ENCODE peak calls at places on chromosomes 5 and 9, in six cellular contexts. One of them, this sample, is unnamed. For H3K36me3, the result is how much of the 10 kb centered on the place peaks cover.

GRCh38 chr5:67156976-67157583 is 39.5 kb downstream of the CD180 start:
- DNase-seq in brain microvascular endothelial cell: peak
- DNase-seq in naive thymus-derived CD4-positive, alpha-beta T cell: peak
- DNase-seq in GM06990: no peak
- DNase-seq in CD8-positive, alpha-beta memory T cell: peak
- DNase-seq in cardiac muscle cell: peak
- DNase-seq in this sample: peak

GRCh38 chr5:73950441-73950873 is 324.5 kb downstream of the ARHGEF28 start:
- DNase-seq in naive thymus-derived CD4-positive, alpha-beta T cell: no peak
- DNase-seq in brain microvascular endothelial cell: no peak
- DNase-seq in CD8-positive, alpha-beta memory T cell: no peak
- DNase-seq in GM06990: no peak
- DNase-seq in cardiac muscle cell: no peak
- DNase-seq in this sample: no peak

GRCh38 chr5:77181173-77181572 is 29.3 kb upstream of the PDE8B start:
- DNase-seq in CD8-positive, alpha-beta memory T cell: no peak
- DNase-seq in naive thymus-derived CD4-positive, alpha-beta T cell: no peak
- DNase-seq in GM06990: no peak
- DNase-seq in brain microvascular endothelial cell: no peak
- DNase-seq in cardiac muscle cell: no peak
- DNase-seq in this sample: no peak

GRCh38 chr9:26243722-26244121 is 565.5 kb upstream of the TUSC1 start:
- DNase-seq in cardiac muscle cell: no peak
- DNase-seq in naive thymus-derived CD4-positive, alpha-beta T cell: no peak
- DNase-seq in CD8-positive, alpha-beta memory T cell: no peak
- DNase-seq in brain microvascular endothelial cell: peak
- DNase-seq in GM06990: no peak
- DNase-seq in this sample: no peak

GRCh38 chr5:62306494-62307363 is 723 bp downstream of the KIF2A start:
- DNase-seq in CD8-positive, alpha-beta memory T cell: peak
- DNase-seq in brain microvascular endothelial cell: peak
- DNase-seq in naive thymus-derived CD4-positive, alpha-beta T cell: peak
- DNase-seq in GM06990: peak
- DNase-seq in cardiac muscle cell: peak
- DNase-seq in this sample: peak

GRCh38 chr9:112446518-112446917 is 40.1 kb upstream of the KIAA1958 start:
- DNase-seq in CD8-positive, alpha-beta memory T cell: no peak
- DNase-seq in GM06990: no peak
- DNase-seq in cardiac muscle cell: no peak
- DNase-seq in naive thymus-derived CD4-positive, alpha-beta T cell: no peak
- DNase-seq in brain microvascular endothelial cell: no peak
- DNase-seq in this sample: no peak

GRCh38 chr9:91383577-91383976 is 21.9 kb upstream of the AUH start:
- DNase-seq in brain microvascular endothelial cell: no peak
- DNase-seq in CD8-positive, alpha-beta memory T cell: no peak
- DNase-seq in naive thymus-derived CD4-positive, alpha-beta T cell: no peak
- DNase-seq in GM06990: no peak
- DNase-seq in cardiac muscle cell: no peak
- DNase-seq in this sample: no peak

GRCh38 chr5:67010684-67011409 is 185.8 kb downstream of the CD180 start:
- DNase-seq in naive thymus-derived CD4-positive, alpha-beta T cell: no peak
- DNase-seq in brain microvascular endothelial cell: peak
- DNase-seq in CD8-positive, alpha-beta memory T cell: no peak
- DNase-seq in cardiac muscle cell: peak
- DNase-seq in GM06990: no peak
- DNase-seq in this sample: no peak

GRCh38 chr5:2704806-2705645 is 46.5 kb downstream of the IRX2 start:
- DNase-seq in CD8-positive, alpha-beta memory T cell: no peak
- DNase-seq in cardiac muscle cell: no peak
- DNase-seq in brain microvascular endothelial cell: no peak
- DNase-seq in GM06990: no peak
- DNase-seq in naive thymus-derived CD4-positive, alpha-beta T cell: no peak
- DNase-seq in this sample: no peak

GRCh38 chr5:11289208-11289607 is 528.2 kb upstream of the DAP start:
- DNase-seq in naive thymus-derived CD4-positive, alpha-beta T cell: no peak
- DNase-seq in GM06990: no peak
- DNase-seq in cardiac muscle cell: no peak
- DNase-seq in brain microvascular endothelial cell: no peak
- DNase-seq in CD8-positive, alpha-beta memory T cell: no peak
- DNase-seq in this sample: no peak

GRCh38 chr9:133054966-133055365 is 6.8 kb upstream of the CEL start:
- DNase-seq in cardiac muscle cell: no peak
- DNase-seq in CD8-positive, alpha-beta memory T cell: no peak
- DNase-seq in GM06990: no peak
- DNase-seq in naive thymus-derived CD4-positive, alpha-beta T cell: no peak
- DNase-seq in brain microvascular endothelial cell: peak
- DNase-seq in this sample: no peak
- H3K36me3 ChIP-seq in cardiac muscle cell: under half
- H3K36me3 ChIP-seq in CD8-positive, alpha-beta memory T cell: under half
- H3K36me3 ChIP-seq in GM06990: under half
- H3K36me3 ChIP-seq in naive thymus-derived CD4-positive, alpha-beta T cell: under half
- H3K36me3 ChIP-seq in brain microvascular endothelial cell: under half
- H3K36me3 ChIP-seq in this sample: half or more

DNA sequence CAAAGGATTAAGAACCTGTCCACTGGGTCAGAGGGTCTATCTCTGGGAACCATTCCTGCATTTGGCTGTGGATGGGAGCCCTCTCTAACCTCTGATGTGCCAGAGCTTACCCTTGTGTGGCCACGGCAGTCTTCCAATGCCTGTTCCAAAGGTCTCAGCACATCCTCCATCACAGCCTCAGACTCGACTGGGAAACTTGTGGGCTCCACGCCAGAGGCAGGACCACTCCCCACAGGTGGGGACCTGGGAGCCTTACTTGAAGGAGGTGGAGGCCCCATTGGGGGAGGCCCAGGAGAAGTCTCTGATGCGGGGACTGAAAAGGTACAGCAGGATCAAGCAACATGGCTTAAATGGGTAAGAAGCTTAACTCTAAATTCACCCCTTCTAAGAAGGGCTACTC is 4.4 kb downstream of the EIF4EBP3 start:
- DNase-seq in brain microvascular endothelial cell: no peak
- DNase-seq in CD8-positive, alpha-beta memory T cell: no peak
- DNase-seq in GM06990: no peak
- DNase-seq in cardiac muscle cell: no peak
- DNase-seq in naive thymus-derived CD4-positive, alpha-beta T cell: no peak
- DNase-seq in this sample: no peak
- H3K36me3 ChIP-seq in brain microvascular endothelial cell: under half
- H3K36me3 ChIP-seq in CD8-positive, alpha-beta memory T cell: under half
- H3K36me3 ChIP-seq in GM06990: under half
- H3K36me3 ChIP-seq in cardiac muscle cell: under half
- H3K36me3 ChIP-seq in naive thymus-derived CD4-positive, alpha-beta T cell: under half
- H3K36me3 ChIP-seq in this sample: half or more

DNA sequence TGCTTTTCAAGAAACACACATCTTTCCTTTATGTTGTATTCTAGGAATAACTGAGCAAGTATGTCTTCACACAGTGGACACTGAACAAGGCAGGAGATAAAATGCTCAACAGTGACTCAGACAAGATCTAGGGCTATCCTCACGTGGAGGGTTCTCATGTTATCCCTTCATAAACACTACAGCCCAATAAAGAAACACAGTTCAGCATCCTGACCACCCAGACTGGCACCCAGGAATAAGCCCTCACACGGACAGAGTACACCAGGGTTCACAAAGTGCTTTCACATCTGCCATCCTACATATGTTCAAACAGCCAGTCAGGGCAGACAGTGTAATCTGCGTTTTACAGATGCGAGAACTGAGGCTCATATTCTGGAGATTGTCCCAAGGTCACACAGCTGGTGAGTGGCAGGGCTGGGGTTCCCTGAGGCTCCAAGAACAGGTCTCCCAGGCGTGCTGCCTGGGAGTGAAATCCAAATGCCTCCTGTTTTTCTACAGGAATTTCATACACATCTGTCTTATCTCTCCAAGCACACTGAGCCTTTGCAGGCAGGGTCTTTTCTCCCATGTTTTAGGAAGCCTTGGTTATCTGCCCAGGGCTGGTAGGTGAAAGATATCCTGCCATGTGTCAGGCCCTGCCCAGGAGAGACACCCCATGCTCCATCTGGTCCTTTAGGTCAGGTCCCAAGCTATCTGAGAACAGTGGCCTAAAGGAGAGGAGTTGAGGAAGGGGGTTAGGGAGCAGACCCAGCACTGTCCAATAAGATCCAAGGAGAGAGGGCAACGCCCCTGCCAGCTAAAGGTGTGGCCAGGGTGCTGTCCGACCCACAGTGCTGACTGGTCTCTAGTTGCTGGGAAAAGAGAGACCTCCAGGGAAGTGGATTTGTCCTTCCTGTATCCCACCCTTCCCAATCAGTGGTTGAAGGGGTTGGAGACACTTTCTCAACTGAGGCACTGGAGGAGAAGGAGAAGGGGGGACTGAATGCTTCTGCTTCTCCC is 47.9 kb upstream of the XPA start:
- DNase-seq in cardiac muscle cell: no peak
- DNase-seq in brain microvascular endothelial cell: no peak
- DNase-seq in CD8-positive, alpha-beta memory T cell: no peak
- DNase-seq in naive thymus-derived CD4-positive, alpha-beta T cell: no peak
- DNase-seq in GM06990: no peak
- DNase-seq in this sample: no peak
- H3K36me3 ChIP-seq in cardiac muscle cell: under half
- H3K36me3 ChIP-seq in brain microvascular endothelial cell: under half
- H3K36me3 ChIP-seq in CD8-positive, alpha-beta memory T cell: under half
- H3K36me3 ChIP-seq in naive thymus-derived CD4-positive, alpha-beta T cell: under half
- H3K36me3 ChIP-seq in GM06990: under half
- H3K36me3 ChIP-seq in this sample: under half

GRCh38 chr5:128193676-128194390 is 110.3 kb downstream of the SLC12A2 start:
- DNase-seq in brain microvascular endothelial cell: no peak
- DNase-seq in naive thymus-derived CD4-positive, alpha-beta T cell: no peak
- DNase-seq in GM06990: no peak
- DNase-seq in cardiac muscle cell: no peak
- DNase-seq in CD8-positive, alpha-beta memory T cell: no peak
- DNase-seq in this sample: no peak

GRCh38 chr5:128196080-128196479 is 112.5 kb downstream of the SLC12A2 start:
- DNase-seq in cardiac muscle cell: no peak
- DNase-seq in GM06990: no peak
- DNase-seq in brain microvascular endothelial cell: no peak
- DNase-seq in naive thymus-derived CD4-positive, alpha-beta T cell: no peak
- DNase-seq in CD8-positive, alpha-beta memory T cell: no peak
- DNase-seq in this sample: no peak

GRCh38 chr5:128196791-128197190 is 113.2 kb downstream of the SLC12A2 start:
- DNase-seq in CD8-positive, alpha-beta memory T cell: no peak
- DNase-seq in cardiac muscle cell: peak
- DNase-seq in brain microvascular endothelial cell: peak
- DNase-seq in naive thymus-derived CD4-positive, alpha-beta T cell: peak
- DNase-seq in GM06990: no peak
- DNase-seq in this sample: no peak

GRCh38 chr5:128197911-128198522 is 114.5 kb downstream of the SLC12A2 start:
- DNase-seq in cardiac muscle cell: no peak
- DNase-seq in CD8-positive, alpha-beta memory T cell: no peak
- DNase-seq in GM06990: no peak
- DNase-seq in brain microvascular endothelial cell: no peak
- DNase-seq in naive thymus-derived CD4-positive, alpha-beta T cell: peak
- DNase-seq in this sample: peak

DNA sequence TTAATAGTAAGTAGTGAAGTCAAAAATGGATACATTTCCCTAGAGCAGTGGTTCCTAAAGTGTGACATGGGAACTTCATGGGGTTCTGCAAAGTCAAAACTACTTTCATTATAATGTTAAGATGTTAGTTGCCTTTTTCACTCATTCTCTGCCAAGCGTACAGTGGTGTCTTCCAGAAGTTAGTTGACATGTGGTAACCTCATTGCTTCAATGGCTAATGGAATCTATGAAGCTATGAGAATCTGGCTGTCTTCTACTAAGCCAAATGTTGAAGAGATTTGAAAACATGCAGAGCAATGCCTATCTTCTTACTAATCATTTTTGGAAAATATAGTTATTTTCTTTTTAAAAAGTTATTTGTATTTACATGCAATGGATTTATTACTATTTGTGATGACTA is 111.8 kb downstream of the SLC12A2 start:
- DNase-seq in naive thymus-derived CD4-positive, alpha-beta T cell: no peak
- DNase-seq in brain microvascular endothelial cell: no peak
- DNase-seq in cardiac muscle cell: no peak
- DNase-seq in GM06990: no peak
- DNase-seq in CD8-positive, alpha-beta memory T cell: no peak
- DNase-seq in this sample: no peak
- H3K36me3 ChIP-seq in naive thymus-derived CD4-positive, alpha-beta T cell: under half
- H3K36me3 ChIP-seq in brain microvascular endothelial cell: under half
- H3K36me3 ChIP-seq in cardiac muscle cell: under half
- H3K36me3 ChIP-seq in GM06990: under half
- H3K36me3 ChIP-seq in CD8-positive, alpha-beta memory T cell: under half
- H3K36me3 ChIP-seq in this sample: under half

GRCh38 chr5:65556718-65557117 is 6.2 kb downstream of the CENPK start:
- DNase-seq in brain microvascular endothelial cell: no peak
- DNase-seq in GM06990: no peak
- DNase-seq in cardiac muscle cell: no peak
- DNase-seq in CD8-positive, alpha-beta memory T cell: no peak
- DNase-seq in naive thymus-derived CD4-positive, alpha-beta T cell: no peak
- DNase-seq in this sample: no peak
- H3K36me3 ChIP-seq in brain microvascular endothelial cell: under half
- H3K36me3 ChIP-seq in GM06990: under half
- H3K36me3 ChIP-seq in cardiac muscle cell: under half
- H3K36me3 ChIP-seq in CD8-positive, alpha-beta memory T cell: under half
- H3K36me3 ChIP-seq in naive thymus-derived CD4-positive, alpha-beta T cell: under half
- H3K36me3 ChIP-seq in this sample: half or more

GRCh38 chr9:75869236-75869635 is 21.2 kb upstream of the PCSK5 start:
- DNase-seq in brain microvascular endothelial cell: no peak
- DNase-seq in GM06990: no peak
- DNase-seq in cardiac muscle cell: peak
- DNase-seq in CD8-positive, alpha-beta memory T cell: no peak
- DNase-seq in naive thymus-derived CD4-positive, alpha-beta T cell: no peak
- DNase-seq in this sample: no peak

GRCh38 chr9:75866273-75866871 is 24.1 kb upstream of the PCSK5 start:
- DNase-seq in GM06990: peak
- DNase-seq in cardiac muscle cell: peak
- DNase-seq in brain microvascular endothelial cell: peak
- DNase-seq in naive thymus-derived CD4-positive, alpha-beta T cell: peak
- DNase-seq in CD8-positive, alpha-beta memory T cell: no peak
- DNase-seq in this sample: peak

GRCh38 chr9:75870450-75870849 is 20.0 kb upstream of the PCSK5 start:
- DNase-seq in brain microvascular endothelial cell: no peak
- DNase-seq in cardiac muscle cell: no peak
- DNase-seq in GM06990: no peak
- DNase-seq in CD8-positive, alpha-beta memory T cell: no peak
- DNase-seq in naive thymus-derived CD4-positive, alpha-beta T cell: peak
- DNase-seq in this sample: no peak

GRCh38 chr9:75873707-75874106 is 16.8 kb upstream of the PCSK5 start:
- DNase-seq in GM06990: no peak
- DNase-seq in brain microvascular endothelial cell: no peak
- DNase-seq in CD8-positive, alpha-beta memory T cell: no peak
- DNase-seq in naive thymus-derived CD4-positive, alpha-beta T cell: no peak
- DNase-seq in cardiac muscle cell: no peak
- DNase-seq in this sample: no peak

GRCh38 chr9:75871624-75872023 is 18.8 kb upstream of the PCSK5 start:
- DNase-seq in brain microvascular endothelial cell: no peak
- DNase-seq in GM06990: no peak
- DNase-seq in cardiac muscle cell: no peak
- DNase-seq in naive thymus-derived CD4-positive, alpha-beta T cell: no peak
- DNase-seq in CD8-positive, alpha-beta memory T cell: no peak
- DNase-seq in this sample: no peak
- H3K36me3 ChIP-seq in brain microvascular endothelial cell: under half
- H3K36me3 ChIP-seq in GM06990: under half
- H3K36me3 ChIP-seq in cardiac muscle cell: under half
- H3K36me3 ChIP-seq in naive thymus-derived CD4-positive, alpha-beta T cell: under half
- H3K36me3 ChIP-seq in CD8-positive, alpha-beta memory T cell: under half
- H3K36me3 ChIP-seq in this sample: under half

GRCh38 chr9:136391737-136392537 is 8.0 kb downstream of the SNAPC4 start:
- DNase-seq in cardiac muscle cell: no peak
- DNase-seq in naive thymus-derived CD4-positive, alpha-beta T cell: no peak
- DNase-seq in brain microvascular endothelial cell: no peak
- DNase-seq in GM06990: no peak
- DNase-seq in CD8-positive, alpha-beta memory T cell: no peak
- DNase-seq in this sample: no peak
- H3K36me3 ChIP-seq in cardiac muscle cell: under half
- H3K36me3 ChIP-seq in naive thymus-derived CD4-positive, alpha-beta T cell: under half
- H3K36me3 ChIP-seq in brain microvascular endothelial cell: half or more
- H3K36me3 ChIP-seq in GM06990: half or more
- H3K36me3 ChIP-seq in CD8-positive, alpha-beta memory T cell: under half
- H3K36me3 ChIP-seq in this sample: half or more

This sample was measured in OCI-LY7.